ENCODE peak calls at places on chromosomes 12 and 14, in six cellular contexts. J, I, A, H, R and P are unnamed samples.

GRCh38 chr14:75542585-75543091 is 20.4 kb downstream of the BATF start:
- DNase-seq in J (no peak), I (peak), A (peak), H (peak), R (no peak), P (peak)

GRCh38 chr12:66241061-66242043 is 52.3 kb downstream of the IRAK3 start:
- DNase-seq in J (peak), I (peak), A (no peak), H (peak), R (no peak), P (peak)

GRCh38 chr12:94614288-94614721 is 36.1 kb downstream of the TMCC3 start:
- DNase-seq in J (peak), I (no peak), A (peak), H (no peak), R (no peak), P (peak)

GRCh38 chr12:59695379-59695778 is 99.5 kb downstream of the SLC16A7 start:
- DNase-seq in J (no peak), I (peak), A (no peak), H (peak), R (no peak), P (no peak)

GRCh38 chr12:87704374-87704773 is 324.8 kb downstream of the C12orf50 start:
- DNase-seq in J (no peak), I (no peak), A (no peak), H (no peak), R (no peak), P (no peak)

GRCh38 chr14:101402936-101403660 is 158.2 kb upstream of the DIO3 start:
- DNase-seq in J (no peak), I (peak), A (no peak), H (peak), R (no peak), P (no peak)

GRCh38 chr14:92958373-92959188 is 35.6 kb downstream of the CHGA start:
- DNase-seq in J (no peak), I (no peak), A (no peak), H (no peak), R (no peak), P (no peak)

GRCh38 chr14:105536691-105537579 is 10.6 kb downstream of the TMEM121 start:
- DNase-seq in J (no peak), I (no peak), A (no peak), H (no peak), R (no peak), P (no peak)

GRCh38 chr12:10567813-10568212 is 45.6 kb downstream of the MAGOHB start:
- DNase-seq in J (no peak), I (no peak), A (no peak), H (no peak), R (no peak), P (no peak)

GRCh38 chr14:73903028-73903427 is 16.4 kb downstream of the ZNF410 start:
- DNase-seq in J (no peak), I (peak), A (no peak), H (peak), R (no peak), P (no peak)

GRCh38 chr12:5407457-5407856 is 24.5 kb upstream of the NTF3 start:
- DNase-seq in J (peak), I (no peak), A (peak), H (no peak), R (no peak), P (no peak)

GRCh38 chr14:25411933-25412757 is 362.2 kb upstream of the STXBP6 start:
- DNase-seq in J (peak), I (no peak), A (no peak), H (peak), R (no peak), P (peak)

GRCh38 chr14:64159588-64159987 is 134.6 kb downstream of the ESR2 start:
- DNase-seq in J (no peak), I (no peak), A (peak), H (no peak), R (no peak), P (no peak)

GRCh38 chr12:131723532-131723931 is 12.6 kb downstream of the SFSWAP start:
- DNase-seq in J (no peak), I (no peak), A (no peak), H (no peak), R (no peak), P (no peak)

GRCh38 chr12:21223930-21224329 is 92.9 kb downstream of the SLCO1B1 start:
- DNase-seq in J (no peak), I (no peak), A (no peak), H (no peak), R (no peak), P (no peak)

GRCh38 chr12:26648584-26648983 is 184.4 kb downstream of the ITPR2 start:
- DNase-seq in J (peak), I (peak), A (peak), H (peak), R (no peak), P (peak)

GRCh38 chr14:73307261-73307660 is 70.0 kb downstream of the PAPLN start:
- DNase-seq in J (no peak), I (no peak), A (no peak), H (no peak), R (no peak), P (no peak)

GRCh38 chr12:16603916-16604575 is 1.9 kb downstream of the LMO3 start:
- DNase-seq in J (no peak), I (no peak), A (peak), H (no peak), R (no peak), P (no peak)

GRCh38 chr12:48969847-48970701 is 1.5 kb downstream of the WNT10B start:
- DNase-seq in J (no peak), I (no peak), A (peak), H (no peak), R (no peak), P (no peak)

GRCh38 chr14:58200480-58200841 is 512 bp downstream of the ACTR10 start:
- DNase-seq in J (no peak), I (no peak), A (no peak), H (no peak), R (no peak), P (no peak)

GRCh38 chr12:109500406-109501185 is 23.2 kb downstream of the UBE3B start:
- DNase-seq in J (no peak), I (no peak), A (no peak), H (no peak), R (no peak), P (no peak)

GRCh38 chr12:96501908-96502307 is 12.5 kb downstream of the CFAP54 start:
- DNase-seq in J (no peak), I (no peak), A (no peak), H (no peak), R (no peak), P (no peak)

GRCh38 chr12:14410841-14411569 is 45.5 kb downstream of the ATF7IP start:
- DNase-seq in J (peak), I (no peak), A (no peak), H (peak), R (no peak), P (no peak)

GRCh38 chr12:66813137-66813867 is 134.4 kb upstream of the GRIP1 start:
- DNase-seq in J (no peak), I (no peak), A (no peak), H (no peak), R (no peak), P (peak)

GRCh38 chr14:81178063-81178462 is 42.7 kb downstream of the GTF2A1 start:
- DNase-seq in J (no peak), I (no peak), A (no peak), H (no peak), R (no peak), P (no peak)

GRCh38 chr12:64946132-64946829 is 121.8 kb downstream of the TBC1D30 start:
- DNase-seq in J (peak), I (peak), A (peak), H (peak), R (no peak), P (no peak)